ENCODE peak calls at places on chromosome 13, in ten cellular contexts. G is fibroblast of lung, X is left ventricle myocardium inferior, Q is suprapubic skin, D is heart left ventricle, T is astrocyte of the spinal cord, B is thyroid gland, I is AG10803, Z is IMR-90, O is cardiac fibroblast. F is an unnamed sample.

GRCh38 chr13:101916108-101916757 is 463.8 kb downstream of the ITGBL1 start:
- DNase-seq in G (peak), X (peak), Q (no peak), D (peak), T (peak), B (no peak), I (no peak), Z (no peak), O (no peak), F (peak)

GRCh38 chr13:32426191-32426980 is 1.5 kb downstream of the N4BP2L1 start:
- DNase-seq in G (no peak), X (no peak), Q (no peak), D (no peak), T (no peak), B (no peak), I (peak), Z (no peak), O (no peak), F (no peak)

GRCh38 chr13:21326155-21327030 is 132.7 kb downstream of the ZDHHC20 start:
- DNase-seq in G (peak), X (no peak), Q (no peak), D (no peak), T (peak), B (peak), I (peak), Z (peak), O (peak), F (peak)

GRCh38 chr13:99378985-99379734 is 72.0 kb upstream of the GPR183 start:
- DNase-seq in G (no peak), X (no peak), Q (no peak), D (no peak), T (no peak), B (no peak), I (no peak), Z (peak), O (no peak), F (no peak)

GRCh38 chr13:35767256-35767981 is 290.9 kb upstream of the MAB21L1 start:
- DNase-seq in G (no peak), X (no peak), Q (no peak), D (no peak), T (no peak), B (no peak), I (no peak), Z (no peak), O (no peak), F (no peak)

GRCh38 chr13:41919741-41920487 is 41.0 kb downstream of the VWA8 start:
- DNase-seq in G (no peak), X (no peak), Q (no peak), D (no peak), T (no peak), B (no peak), I (no peak), Z (no peak), O (no peak), F (no peak)

GRCh38 chr13:42836930-42837329 is 55.5 kb downstream of the FAM216B start:
- DNase-seq in G (peak), X (no peak), Q (no peak), D (no peak), T (peak), B (peak), I (peak), Z (peak), O (peak), F (peak)

GRCh38 chr13:112179995-112180394 is 113.0 kb downstream of the SOX1 start:
- DNase-seq in G (no peak), X (no peak), Q (no peak), D (no peak), T (no peak), B (no peak), I (no peak), Z (no peak), O (no peak), F (no peak)

GRCh38 chr13:73403362-73404150 is 344.8 kb downstream of the KLF5 start:
- DNase-seq in G (peak), X (no peak), Q (no peak), D (no peak), T (no peak), B (no peak), I (peak), Z (no peak), O (no peak), F (no peak)

GRCh38 chr13:100550433-100550832 is 38.2 kb downstream of the GGACT start:
- DNase-seq in G (peak), X (peak), Q (no peak), D (no peak), T (peak), B (no peak), I (peak), Z (peak), O (peak), F (peak)

GRCh38 chr13:42660367-42660965 is 86.5 kb downstream of the TNFSF11 start:
- DNase-seq in G (peak), X (no peak), Q (no peak), D (no peak), T (peak), B (no peak), I (peak), Z (peak), O (peak), F (peak)

GRCh38 chr13:105991622-105992254 is 543.7 kb downstream of the EFNB2 start:
- DNase-seq in G (peak), X (no peak), Q (no peak), D (no peak), T (peak), B (no peak), I (peak), Z (peak), O (peak), F (peak)

GRCh38 chr13:101258071-101258470 is 158.2 kb downstream of the NALCN start:
- DNase-seq in G (peak), X (no peak), Q (no peak), D (no peak), T (peak), B (no peak), I (peak), Z (peak), O (peak), F (peak)

GRCh38 chr13:62629618-62630017 is 1214.0 kb upstream of the PCDH20 start:
- DNase-seq in G (no peak), X (no peak), Q (no peak), D (no peak), T (no peak), B (no peak), I (no peak), Z (no peak), O (no peak), F (no peak)

GRCh38 chr13:98345103-98345899 is 168.2 kb upstream of the RNF113B start:
- DNase-seq in G (no peak), X (no peak), Q (no peak), D (no peak), T (no peak), B (peak), I (no peak), Z (no peak), O (peak), F (no peak)

GRCh38 chr13:48902421-48902820 is 73.3 kb upstream of the FNDC3A start:
- DNase-seq in G (no peak), X (no peak), Q (no peak), D (no peak), T (no peak), B (no peak), I (peak), Z (peak), O (peak), F (peak)

GRCh38 chr13:24032252-24032651 is 128.3 kb upstream of the SPATA13 start:
- DNase-seq in G (peak), X (no peak), Q (no peak), D (no peak), T (peak), B (no peak), I (peak), Z (peak), O (peak), F (peak)

GRCh38 chr13:66359910-66360552 is 870.1 kb downstream of the PCDH9 start:
- DNase-seq in G (no peak), X (no peak), Q (no peak), D (no peak), T (no peak), B (no peak), I (no peak), Z (no peak), O (no peak), F (no peak)

GRCh38 chr13:39952244-39953233 is 297.1 kb downstream of the COG6 start:
- DNase-seq in G (peak), X (no peak), Q (no peak), D (no peak), T (peak), B (no peak), I (peak), Z (peak), O (peak), F (no peak)

GRCh38 chr13:91946498-91947070 is 548.2 kb downstream of the GPC5 start:
- DNase-seq in G (peak), X (no peak), Q (no peak), D (no peak), T (peak), B (peak), I (no peak), Z (peak), O (peak), F (no peak)

GRCh38 chr13:50914301-50914700 is 4.7 kb downstream of the RNASEH2B start:
- DNase-seq in G (peak), X (no peak), Q (no peak), D (no peak), T (peak), B (no peak), I (peak), Z (no peak), O (no peak), F (peak)
- H3K4me3 ChIP-seq in G (no peak), X (peak), Q (no peak), D (peak), T (no peak), B (no peak), I (peak), Z (no peak), O (no peak), F (no peak)

GRCh38 chr13:75414036-75414827 is 67.7 kb downstream of the TBC1D4 start:
- DNase-seq in G (no peak), X (no peak), Q (no peak), D (no peak), T (no peak), B (no peak), I (no peak), Z (no peak), O (no peak), F (no peak)

GRCh38 chr13:75407998-75408397 is 74.0 kb downstream of the TBC1D4 start:
- DNase-seq in G (no peak), X (no peak), Q (no peak), D (no peak), T (no peak), B (no peak), I (no peak), Z (no peak), O (no peak), F (no peak)

GRCh38 chr13:75411924-75412537 is 69.9 kb downstream of the TBC1D4 start:
- DNase-seq in G (no peak), X (no peak), Q (no peak), D (no peak), T (no peak), B (no peak), I (no peak), Z (no peak), O (no peak), F (no peak)

GRCh38 chr13:75407473-75407872 is 74.5 kb downstream of the TBC1D4 start:
- DNase-seq in G (no peak), X (no peak), Q (no peak), D (no peak), T (no peak), B (no peak), I (no peak), Z (no peak), O (no peak), F (no peak)

DNA sequence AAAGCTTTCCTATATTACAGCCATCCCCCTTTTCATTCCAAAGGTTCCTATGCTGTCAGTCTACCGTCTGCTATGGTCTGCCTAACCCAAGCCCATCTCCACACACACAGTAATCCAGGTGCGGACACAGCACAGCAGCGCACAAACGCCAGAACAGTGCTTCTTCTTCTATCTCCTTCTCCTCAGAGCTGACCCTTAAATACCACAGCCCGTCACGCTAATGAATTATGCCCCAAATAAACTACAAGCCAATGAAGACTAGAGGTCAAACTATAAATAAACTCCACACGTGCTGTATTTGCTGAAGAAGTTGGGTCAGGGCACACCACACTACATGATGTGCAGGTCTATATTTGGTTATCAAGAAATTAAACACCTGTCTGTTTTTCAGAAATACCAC is 71.8 kb downstream of the TBC1D4 start:
- DNase-seq in G (no peak), X (no peak), Q (no peak), D (no peak), T (no peak), B (no peak), I (no peak), Z (no peak), O (no peak), F (no peak)
- H3K4me3 ChIP-seq in G (no peak), X (peak), Q (no peak), D (peak), T (no peak), B (no peak), I (no peak), Z (no peak), O (no peak), F (no peak)

GRCh38 chr13:94702181-94703041 is 9.9 kb downstream of the SOX21 start:
- DNase-seq in G (no peak), X (no peak), Q (no peak), D (no peak), T (no peak), B (no peak), I (no peak), Z (no peak), O (no peak), F (no peak)

GRCh38 chr13:94701313-94702180 is 10.8 kb downstream of the SOX21 start:
- DNase-seq in G (no peak), X (no peak), Q (no peak), D (no peak), T (no peak), B (no peak), I (no peak), Z (no peak), O (no peak), F (no peak)

GRCh38 chr13:94703721-94704314 is 8.5 kb downstream of the SOX21 start:
- DNase-seq in G (no peak), X (no peak), Q (no peak), D (no peak), T (no peak), B (no peak), I (no peak), Z (no peak), O (no peak), F (no peak)

GRCh38 chr13:94704347-94705080 is 7.8 kb downstream of the SOX21 start:
- DNase-seq in G (no peak), X (no peak), Q (no peak), D (no peak), T (no peak), B (no peak), I (no peak), Z (no peak), O (no peak), F (no peak)

GRCh38 chr13:94703271-94703670 is 9.1 kb downstream of the SOX21 start:
- DNase-seq in G (no peak), X (no peak), Q (no peak), D (no peak), T (no peak), B (no peak), I (no peak), Z (no peak), O (no peak), F (no peak)
- H3K4me3 ChIP-seq in G (no peak), X (no peak), Q (peak), D (no peak), T (no peak), B (no peak), I (no peak), Z (no peak), O (no peak), F (no peak)

GRCh38 chr13:52160053-52160452 is 656 bp upstream of the NEK3 start:
- DNase-seq in G (no peak), X (no peak), Q (no peak), D (no peak), T (no peak), B (no peak), I (no peak), Z (no peak), O (no peak), F (no peak)
- H3K4me3 ChIP-seq in G (no peak), X (peak), Q (peak), D (peak), T (no peak), B (no peak), I (no peak), Z (no peak), O (no peak), F (no peak)